ENCODE peak calls at places on chromosomes 5 and 9, in ten cellular contexts. One of them, this sample, is unnamed.

GRCh38 chr9:134707031-134707680 is 65.6 kb downstream of the COL5A1 start:
- DNase-seq in SHP77 treated with DMSO at 0.1 percent for 48 hours: no peak
- DNase-seq in chondrocyte: no peak
- DNase-seq in stimulated activated CD8-positive, alpha-beta memory T cell treated with anti-CD3 and anti-CD28 coated beads, Interleukin-4, amount 100 ng/mL, for 1 hour: no peak
- DNase-seq in T-helper 9 cell: no peak
- DNase-seq in activated CD4-positive, alpha-beta T cell treated with anti-CD3 and anti-CD28 coated beads, Interleukin-2, amount 50 U/mL, for 1 hour: no peak
- DNase-seq in stimulated activated CD4-positive, alpha-beta T cell treated with anti-CD3 and anti-CD28 coated beads, Interleukin-4, amount 100 ng/mL, for 4 hours: no peak
- DNase-seq in NCI-H1105 treated with DMSO at 0.1 percent for 48 hours: peak
- DNase-seq in mucosa of gallbladder: peak
- DNase-seq in Daoy: peak
- DNase-seq in this sample: no peak

GRCh38 chr5:8473016-8473415 is 604.1 kb downstream of the MTRR start:
- DNase-seq in stimulated activated CD4-positive, alpha-beta T cell treated with anti-CD3 and anti-CD28 coated beads, Interleukin-4, amount 100 ng/mL, for 4 hours: no peak
- DNase-seq in chondrocyte: no peak
- DNase-seq in Daoy: no peak
- DNase-seq in T-helper 9 cell: no peak
- DNase-seq in NCI-H1105 treated with DMSO at 0.1 percent for 48 hours: no peak
- DNase-seq in mucosa of gallbladder: no peak
- DNase-seq in activated CD4-positive, alpha-beta T cell treated with anti-CD3 and anti-CD28 coated beads, Interleukin-2, amount 50 U/mL, for 1 hour: no peak
- DNase-seq in SHP77 treated with DMSO at 0.1 percent for 48 hours: no peak
- DNase-seq in stimulated activated CD8-positive, alpha-beta memory T cell treated with anti-CD3 and anti-CD28 coated beads, Interleukin-4, amount 100 ng/mL, for 1 hour: no peak
- DNase-seq in this sample: no peak

GRCh38 chr5:138160706-138161105 is 17.7 kb downstream of the BRD8 start:
- DNase-seq in activated CD4-positive, alpha-beta T cell treated with anti-CD3 and anti-CD28 coated beads, Interleukin-2, amount 50 U/mL, for 1 hour: no peak
- DNase-seq in mucosa of gallbladder: no peak
- DNase-seq in NCI-H1105 treated with DMSO at 0.1 percent for 48 hours: no peak
- DNase-seq in stimulated activated CD4-positive, alpha-beta T cell treated with anti-CD3 and anti-CD28 coated beads, Interleukin-4, amount 100 ng/mL, for 4 hours: no peak
- DNase-seq in T-helper 9 cell: no peak
- DNase-seq in chondrocyte: no peak
- DNase-seq in stimulated activated CD8-positive, alpha-beta memory T cell treated with anti-CD3 and anti-CD28 coated beads, Interleukin-4, amount 100 ng/mL, for 1 hour: no peak
- DNase-seq in SHP77 treated with DMSO at 0.1 percent for 48 hours: no peak
- DNase-seq in Daoy: no peak
- DNase-seq in this sample: no peak

GRCh38 chr5:132070460-132071337 is 2.9 kb upstream of the CSF2 start:
- DNase-seq in NCI-H1105 treated with DMSO at 0.1 percent for 48 hours: no peak
- DNase-seq in Daoy: peak
- DNase-seq in mucosa of gallbladder: no peak
- DNase-seq in chondrocyte: no peak
- DNase-seq in activated CD4-positive, alpha-beta T cell treated with anti-CD3 and anti-CD28 coated beads, Interleukin-2, amount 50 U/mL, for 1 hour: no peak
- DNase-seq in stimulated activated CD8-positive, alpha-beta memory T cell treated with anti-CD3 and anti-CD28 coated beads, Interleukin-4, amount 100 ng/mL, for 1 hour: no peak
- DNase-seq in T-helper 9 cell: no peak
- DNase-seq in SHP77 treated with DMSO at 0.1 percent for 48 hours: no peak
- DNase-seq in stimulated activated CD4-positive, alpha-beta T cell treated with anti-CD3 and anti-CD28 coated beads, Interleukin-4, amount 100 ng/mL, for 4 hours: peak
- DNase-seq in this sample: no peak

GRCh38 chr5:175629231-175629630 is 28.6 kb upstream of the HRH2 start:
- DNase-seq in SHP77 treated with DMSO at 0.1 percent for 48 hours: no peak
- DNase-seq in stimulated activated CD8-positive, alpha-beta memory T cell treated with anti-CD3 and anti-CD28 coated beads, Interleukin-4, amount 100 ng/mL, for 1 hour: no peak
- DNase-seq in T-helper 9 cell: no peak
- DNase-seq in activated CD4-positive, alpha-beta T cell treated with anti-CD3 and anti-CD28 coated beads, Interleukin-2, amount 50 U/mL, for 1 hour: no peak
- DNase-seq in NCI-H1105 treated with DMSO at 0.1 percent for 48 hours: no peak
- DNase-seq in Daoy: no peak
- DNase-seq in stimulated activated CD4-positive, alpha-beta T cell treated with anti-CD3 and anti-CD28 coated beads, Interleukin-4, amount 100 ng/mL, for 4 hours: no peak
- DNase-seq in chondrocyte: no peak
- DNase-seq in mucosa of gallbladder: no peak
- DNase-seq in this sample: no peak

GRCh38 chr9:70525553-70525952 is 111.1 kb upstream of the KLF9 start:
- DNase-seq in activated CD4-positive, alpha-beta T cell treated with anti-CD3 and anti-CD28 coated beads, Interleukin-2, amount 50 U/mL, for 1 hour: no peak
- DNase-seq in stimulated activated CD4-positive, alpha-beta T cell treated with anti-CD3 and anti-CD28 coated beads, Interleukin-4, amount 100 ng/mL, for 4 hours: no peak
- DNase-seq in Daoy: no peak
- DNase-seq in T-helper 9 cell: no peak
- DNase-seq in mucosa of gallbladder: no peak
- DNase-seq in SHP77 treated with DMSO at 0.1 percent for 48 hours: no peak
- DNase-seq in NCI-H1105 treated with DMSO at 0.1 percent for 48 hours: no peak
- DNase-seq in chondrocyte: no peak
- DNase-seq in stimulated activated CD8-positive, alpha-beta memory T cell treated with anti-CD3 and anti-CD28 coated beads, Interleukin-4, amount 100 ng/mL, for 1 hour: no peak
- DNase-seq in this sample: no peak

GRCh38 chr5:56314536-56314935 is 81.4 kb upstream of the ANKRD55 start:
- DNase-seq in stimulated activated CD8-positive, alpha-beta memory T cell treated with anti-CD3 and anti-CD28 coated beads, Interleukin-4, amount 100 ng/mL, for 1 hour: no peak
- DNase-seq in chondrocyte: no peak
- DNase-seq in Daoy: peak
- DNase-seq in stimulated activated CD4-positive, alpha-beta T cell treated with anti-CD3 and anti-CD28 coated beads, Interleukin-4, amount 100 ng/mL, for 4 hours: no peak
- DNase-seq in activated CD4-positive, alpha-beta T cell treated with anti-CD3 and anti-CD28 coated beads, Interleukin-2, amount 50 U/mL, for 1 hour: peak
- DNase-seq in SHP77 treated with DMSO at 0.1 percent for 48 hours: no peak
- DNase-seq in mucosa of gallbladder: no peak
- DNase-seq in NCI-H1105 treated with DMSO at 0.1 percent for 48 hours: no peak
- DNase-seq in T-helper 9 cell: no peak
- DNase-seq in this sample: no peak

GRCh38 chr5:5751496-5751895 is 329.0 kb downstream of the ICE1 start:
- DNase-seq in Daoy: no peak
- DNase-seq in stimulated activated CD4-positive, alpha-beta T cell treated with anti-CD3 and anti-CD28 coated beads, Interleukin-4, amount 100 ng/mL, for 4 hours: no peak
- DNase-seq in stimulated activated CD8-positive, alpha-beta memory T cell treated with anti-CD3 and anti-CD28 coated beads, Interleukin-4, amount 100 ng/mL, for 1 hour: no peak
- DNase-seq in NCI-H1105 treated with DMSO at 0.1 percent for 48 hours: no peak
- DNase-seq in SHP77 treated with DMSO at 0.1 percent for 48 hours: no peak
- DNase-seq in T-helper 9 cell: no peak
- DNase-seq in activated CD4-positive, alpha-beta T cell treated with anti-CD3 and anti-CD28 coated beads, Interleukin-2, amount 50 U/mL, for 1 hour: no peak
- DNase-seq in mucosa of gallbladder: no peak
- DNase-seq in chondrocyte: no peak
- DNase-seq in this sample: no peak

GRCh38 chr5:169814522-169814921 is 165.8 kb downstream of the INSYN2B start:
- DNase-seq in T-helper 9 cell: no peak
- DNase-seq in stimulated activated CD4-positive, alpha-beta T cell treated with anti-CD3 and anti-CD28 coated beads, Interleukin-4, amount 100 ng/mL, for 4 hours: no peak
- DNase-seq in mucosa of gallbladder: no peak
- DNase-seq in NCI-H1105 treated with DMSO at 0.1 percent for 48 hours: no peak
- DNase-seq in stimulated activated CD8-positive, alpha-beta memory T cell treated with anti-CD3 and anti-CD28 coated beads, Interleukin-4, amount 100 ng/mL, for 1 hour: no peak
- DNase-seq in Daoy: no peak
- DNase-seq in chondrocyte: no peak
- DNase-seq in activated CD4-positive, alpha-beta T cell treated with anti-CD3 and anti-CD28 coated beads, Interleukin-2, amount 50 U/mL, for 1 hour: no peak
- DNase-seq in SHP77 treated with DMSO at 0.1 percent for 48 hours: no peak
- DNase-seq in this sample: no peak

GRCh38 chr9:126700903-126701819 is 87.4 kb downstream of the LMX1B start:
- DNase-seq in T-helper 9 cell: no peak
- DNase-seq in stimulated activated CD8-positive, alpha-beta memory T cell treated with anti-CD3 and anti-CD28 coated beads, Interleukin-4, amount 100 ng/mL, for 1 hour: no peak
- DNase-seq in chondrocyte: peak
- DNase-seq in stimulated activated CD4-positive, alpha-beta T cell treated with anti-CD3 and anti-CD28 coated beads, Interleukin-4, amount 100 ng/mL, for 4 hours: no peak
- DNase-seq in SHP77 treated with DMSO at 0.1 percent for 48 hours: no peak
- DNase-seq in activated CD4-positive, alpha-beta T cell treated with anti-CD3 and anti-CD28 coated beads, Interleukin-2, amount 50 U/mL, for 1 hour: no peak
- DNase-seq in NCI-H1105 treated with DMSO at 0.1 percent for 48 hours: no peak
- DNase-seq in mucosa of gallbladder: no peak
- DNase-seq in Daoy: peak
- DNase-seq in this sample: no peak

GRCh38 chr5:84623034-84623433 is 238.4 kb upstream of the EDIL3 start:
- DNase-seq in mucosa of gallbladder: no peak
- DNase-seq in chondrocyte: no peak
- DNase-seq in stimulated activated CD8-positive, alpha-beta memory T cell treated with anti-CD3 and anti-CD28 coated beads, Interleukin-4, amount 100 ng/mL, for 1 hour: no peak
- DNase-seq in Daoy: no peak
- DNase-seq in stimulated activated CD4-positive, alpha-beta T cell treated with anti-CD3 and anti-CD28 coated beads, Interleukin-4, amount 100 ng/mL, for 4 hours: no peak
- DNase-seq in SHP77 treated with DMSO at 0.1 percent for 48 hours: no peak
- DNase-seq in T-helper 9 cell: no peak
- DNase-seq in NCI-H1105 treated with DMSO at 0.1 percent for 48 hours: no peak
- DNase-seq in activated CD4-positive, alpha-beta T cell treated with anti-CD3 and anti-CD28 coated beads, Interleukin-2, amount 50 U/mL, for 1 hour: no peak
- DNase-seq in this sample: no peak

GRCh38 chr9:134568116-134568515 is 73.5 kb upstream of the COL5A1 start:
- DNase-seq in stimulated activated CD4-positive, alpha-beta T cell treated with anti-CD3 and anti-CD28 coated beads, Interleukin-4, amount 100 ng/mL, for 4 hours: no peak
- DNase-seq in activated CD4-positive, alpha-beta T cell treated with anti-CD3 and anti-CD28 coated beads, Interleukin-2, amount 50 U/mL, for 1 hour: no peak
- DNase-seq in stimulated activated CD8-positive, alpha-beta memory T cell treated with anti-CD3 and anti-CD28 coated beads, Interleukin-4, amount 100 ng/mL, for 1 hour: no peak
- DNase-seq in Daoy: no peak
- DNase-seq in chondrocyte: peak
- DNase-seq in mucosa of gallbladder: no peak
- DNase-seq in SHP77 treated with DMSO at 0.1 percent for 48 hours: no peak
- DNase-seq in T-helper 9 cell: no peak
- DNase-seq in NCI-H1105 treated with DMSO at 0.1 percent for 48 hours: no peak
- DNase-seq in this sample: no peak

GRCh38 chr9:75615284-75615683 is 275.2 kb upstream of the PCSK5 start:
- DNase-seq in T-helper 9 cell: no peak
- DNase-seq in Daoy: no peak
- DNase-seq in stimulated activated CD4-positive, alpha-beta T cell treated with anti-CD3 and anti-CD28 coated beads, Interleukin-4, amount 100 ng/mL, for 4 hours: no peak
- DNase-seq in NCI-H1105 treated with DMSO at 0.1 percent for 48 hours: peak
- DNase-seq in stimulated activated CD8-positive, alpha-beta memory T cell treated with anti-CD3 and anti-CD28 coated beads, Interleukin-4, amount 100 ng/mL, for 1 hour: no peak
- DNase-seq in chondrocyte: no peak
- DNase-seq in mucosa of gallbladder: no peak
- DNase-seq in SHP77 treated with DMSO at 0.1 percent for 48 hours: no peak
- DNase-seq in activated CD4-positive, alpha-beta T cell treated with anti-CD3 and anti-CD28 coated beads, Interleukin-2, amount 50 U/mL, for 1 hour: no peak
- DNase-seq in this sample: no peak

GRCh38 chr5:136781464-136781863 is 416.1 kb upstream of the TRPC7 start:
- DNase-seq in NCI-H1105 treated with DMSO at 0.1 percent for 48 hours: no peak
- DNase-seq in mucosa of gallbladder: no peak
- DNase-seq in SHP77 treated with DMSO at 0.1 percent for 48 hours: no peak
- DNase-seq in stimulated activated CD4-positive, alpha-beta T cell treated with anti-CD3 and anti-CD28 coated beads, Interleukin-4, amount 100 ng/mL, for 4 hours: no peak
- DNase-seq in activated CD4-positive, alpha-beta T cell treated with anti-CD3 and anti-CD28 coated beads, Interleukin-2, amount 50 U/mL, for 1 hour: no peak
- DNase-seq in Daoy: peak
- DNase-seq in T-helper 9 cell: no peak
- DNase-seq in stimulated activated CD8-positive, alpha-beta memory T cell treated with anti-CD3 and anti-CD28 coated beads, Interleukin-4, amount 100 ng/mL, for 1 hour: no peak
- DNase-seq in chondrocyte: no peak
- DNase-seq in this sample: no peak

GRCh38 chr5:90994796-90995195 is 388.3 kb downstream of the ARRDC3 start:
- DNase-seq in Daoy: no peak
- DNase-seq in mucosa of gallbladder: no peak
- DNase-seq in activated CD4-positive, alpha-beta T cell treated with anti-CD3 and anti-CD28 coated beads, Interleukin-2, amount 50 U/mL, for 1 hour: no peak
- DNase-seq in SHP77 treated with DMSO at 0.1 percent for 48 hours: no peak
- DNase-seq in NCI-H1105 treated with DMSO at 0.1 percent for 48 hours: no peak
- DNase-seq in stimulated activated CD8-positive, alpha-beta memory T cell treated with anti-CD3 and anti-CD28 coated beads, Interleukin-4, amount 100 ng/mL, for 1 hour: no peak
- DNase-seq in stimulated activated CD4-positive, alpha-beta T cell treated with anti-CD3 and anti-CD28 coated beads, Interleukin-4, amount 100 ng/mL, for 4 hours: no peak
- DNase-seq in T-helper 9 cell: no peak
- DNase-seq in chondrocyte: no peak
- DNase-seq in this sample: no peak

GRCh38 chr5:16909464-16909863 is 26.6 kb downstream of the MYO10 start:
- DNase-seq in T-helper 9 cell: no peak
- DNase-seq in NCI-H1105 treated with DMSO at 0.1 percent for 48 hours: no peak
- DNase-seq in stimulated activated CD8-positive, alpha-beta memory T cell treated with anti-CD3 and anti-CD28 coated beads, Interleukin-4, amount 100 ng/mL, for 1 hour: no peak
- DNase-seq in mucosa of gallbladder: no peak
- DNase-seq in SHP77 treated with DMSO at 0.1 percent for 48 hours: no peak
- DNase-seq in chondrocyte: no peak
- DNase-seq in activated CD4-positive, alpha-beta T cell treated with anti-CD3 and anti-CD28 coated beads, Interleukin-2, amount 50 U/mL, for 1 hour: no peak
- DNase-seq in Daoy: no peak
- DNase-seq in stimulated activated CD4-positive, alpha-beta T cell treated with anti-CD3 and anti-CD28 coated beads, Interleukin-4, amount 100 ng/mL, for 4 hours: no peak
- DNase-seq in this sample: no peak

GRCh38 chr9:78893758-78894157 is 596.8 kb downstream of the PSAT1 start:
- DNase-seq in mucosa of gallbladder: no peak
- DNase-seq in activated CD4-positive, alpha-beta T cell treated with anti-CD3 and anti-CD28 coated beads, Interleukin-2, amount 50 U/mL, for 1 hour: no peak
- DNase-seq in Daoy: no peak
- DNase-seq in stimulated activated CD8-positive, alpha-beta memory T cell treated with anti-CD3 and anti-CD28 coated beads, Interleukin-4, amount 100 ng/mL, for 1 hour: no peak
- DNase-seq in stimulated activated CD4-positive, alpha-beta T cell treated with anti-CD3 and anti-CD28 coated beads, Interleukin-4, amount 100 ng/mL, for 4 hours: no peak
- DNase-seq in chondrocyte: no peak
- DNase-seq in NCI-H1105 treated with DMSO at 0.1 percent for 48 hours: no peak
- DNase-seq in SHP77 treated with DMSO at 0.1 percent for 48 hours: no peak
- DNase-seq in T-helper 9 cell: no peak
- DNase-seq in this sample: no peak

GRCh38 chr9:95197692-95198271 is 119.7 kb downstream of the FANCC start:
- DNase-seq in stimulated activated CD8-positive, alpha-beta memory T cell treated with anti-CD3 and anti-CD28 coated beads, Interleukin-4, amount 100 ng/mL, for 1 hour: no peak
- DNase-seq in Daoy: peak
- DNase-seq in chondrocyte: no peak
- DNase-seq in stimulated activated CD4-positive, alpha-beta T cell treated with anti-CD3 and anti-CD28 coated beads, Interleukin-4, amount 100 ng/mL, for 4 hours: no peak
- DNase-seq in mucosa of gallbladder: no peak
- DNase-seq in NCI-H1105 treated with DMSO at 0.1 percent for 48 hours: peak
- DNase-seq in SHP77 treated with DMSO at 0.1 percent for 48 hours: no peak
- DNase-seq in activated CD4-positive, alpha-beta T cell treated with anti-CD3 and anti-CD28 coated beads, Interleukin-2, amount 50 U/mL, for 1 hour: no peak
- DNase-seq in T-helper 9 cell: no peak
- DNase-seq in this sample: no peak

GRCh38 chr9:138123086-138123485 is 245.5 kb downstream of the CACNA1B start:
- DNase-seq in Daoy: no peak
- DNase-seq in stimulated activated CD4-positive, alpha-beta T cell treated with anti-CD3 and anti-CD28 coated beads, Interleukin-4, amount 100 ng/mL, for 4 hours: no peak
- DNase-seq in activated CD4-positive, alpha-beta T cell treated with anti-CD3 and anti-CD28 coated beads, Interleukin-2, amount 50 U/mL, for 1 hour: no peak
- DNase-seq in NCI-H1105 treated with DMSO at 0.1 percent for 48 hours: no peak
- DNase-seq in chondrocyte: peak
- DNase-seq in T-helper 9 cell: no peak
- DNase-seq in mucosa of gallbladder: no peak
- DNase-seq in stimulated activated CD8-positive, alpha-beta memory T cell treated with anti-CD3 and anti-CD28 coated beads, Interleukin-4, amount 100 ng/mL, for 1 hour: no peak
- DNase-seq in SHP77 treated with DMSO at 0.1 percent for 48 hours: no peak
- DNase-seq in this sample: no peak

GRCh38 chr5:78985407-78986223 is 505 bp upstream of the ARSB start:
- DNase-seq in Daoy: peak
- DNase-seq in stimulated activated CD4-positive, alpha-beta T cell treated with anti-CD3 and anti-CD28 coated beads, Interleukin-4, amount 100 ng/mL, for 4 hours: peak
- DNase-seq in stimulated activated CD8-positive, alpha-beta memory T cell treated with anti-CD3 and anti-CD28 coated beads, Interleukin-4, amount 100 ng/mL, for 1 hour: peak
- DNase-seq in NCI-H1105 treated with DMSO at 0.1 percent for 48 hours: peak
- DNase-seq in activated CD4-positive, alpha-beta T cell treated with anti-CD3 and anti-CD28 coated beads, Interleukin-2, amount 50 U/mL, for 1 hour: peak
- DNase-seq in chondrocyte: no peak
- DNase-seq in T-helper 9 cell: peak
- DNase-seq in mucosa of gallbladder: peak
- DNase-seq in SHP77 treated with DMSO at 0.1 percent for 48 hours: peak
- DNase-seq in this sample: peak

GRCh38 chr5:170788626-170789304 is 5.2 kb downstream of the GABRP start:
- DNase-seq in NCI-H1105 treated with DMSO at 0.1 percent for 48 hours: no peak
- DNase-seq in activated CD4-positive, alpha-beta T cell treated with anti-CD3 and anti-CD28 coated beads, Interleukin-2, amount 50 U/mL, for 1 hour: no peak
- DNase-seq in Daoy: no peak
- DNase-seq in mucosa of gallbladder: no peak
- DNase-seq in chondrocyte: no peak
- DNase-seq in T-helper 9 cell: no peak
- DNase-seq in SHP77 treated with DMSO at 0.1 percent for 48 hours: no peak
- DNase-seq in stimulated activated CD8-positive, alpha-beta memory T cell treated with anti-CD3 and anti-CD28 coated beads, Interleukin-4, amount 100 ng/mL, for 1 hour: no peak
- DNase-seq in stimulated activated CD4-positive, alpha-beta T cell treated with anti-CD3 and anti-CD28 coated beads, Interleukin-4, amount 100 ng/mL, for 4 hours: no peak
- DNase-seq in this sample: no peak

GRCh38 chr9:29319727-29320513 is 1746.6 kb upstream of the C9orf72 start:
- DNase-seq in T-helper 9 cell: no peak
- DNase-seq in mucosa of gallbladder: no peak
- DNase-seq in SHP77 treated with DMSO at 0.1 percent for 48 hours: no peak
- DNase-seq in NCI-H1105 treated with DMSO at 0.1 percent for 48 hours: no peak
- DNase-seq in Daoy: no peak
- DNase-seq in stimulated activated CD8-positive, alpha-beta memory T cell treated with anti-CD3 and anti-CD28 coated beads, Interleukin-4, amount 100 ng/mL, for 1 hour: no peak
- DNase-seq in stimulated activated CD4-positive, alpha-beta T cell treated with anti-CD3 and anti-CD28 coated beads, Interleukin-4, amount 100 ng/mL, for 4 hours: no peak
- DNase-seq in activated CD4-positive, alpha-beta T cell treated with anti-CD3 and anti-CD28 coated beads, Interleukin-2, amount 50 U/mL, for 1 hour: no peak
- DNase-seq in chondrocyte: no peak
- DNase-seq in this sample: no peak

GRCh38 chr5:135491552-135492318 is 39.6 kb upstream of the TIFAB start:
- DNase-seq in chondrocyte: no peak
- DNase-seq in T-helper 9 cell: no peak
- DNase-seq in stimulated activated CD8-positive, alpha-beta memory T cell treated with anti-CD3 and anti-CD28 coated beads, Interleukin-4, amount 100 ng/mL, for 1 hour: no peak
- DNase-seq in stimulated activated CD4-positive, alpha-beta T cell treated with anti-CD3 and anti-CD28 coated beads, Interleukin-4, amount 100 ng/mL, for 4 hours: no peak
- DNase-seq in SHP77 treated with DMSO at 0.1 percent for 48 hours: no peak
- DNase-seq in Daoy: peak
- DNase-seq in mucosa of gallbladder: no peak
- DNase-seq in NCI-H1105 treated with DMSO at 0.1 percent for 48 hours: peak
- DNase-seq in activated CD4-positive, alpha-beta T cell treated with anti-CD3 and anti-CD28 coated beads, Interleukin-2, amount 50 U/mL, for 1 hour: no peak
- DNase-seq in this sample: no peak

GRCh38 chr9:94817291-94818195 is 91.0 kb downstream of the AOPEP start:
- DNase-seq in SHP77 treated with DMSO at 0.1 percent for 48 hours: no peak
- DNase-seq in T-helper 9 cell: no peak
- DNase-seq in stimulated activated CD8-positive, alpha-beta memory T cell treated with anti-CD3 and anti-CD28 coated beads, Interleukin-4, amount 100 ng/mL, for 1 hour: no peak
- DNase-seq in Daoy: no peak
- DNase-seq in mucosa of gallbladder: no peak
- DNase-seq in NCI-H1105 treated with DMSO at 0.1 percent for 48 hours: no peak
- DNase-seq in activated CD4-positive, alpha-beta T cell treated with anti-CD3 and anti-CD28 coated beads, Interleukin-2, amount 50 U/mL, for 1 hour: no peak
- DNase-seq in chondrocyte: no peak
- DNase-seq in stimulated activated CD4-positive, alpha-beta T cell treated with anti-CD3 and anti-CD28 coated beads, Interleukin-4, amount 100 ng/mL, for 4 hours: no peak
- DNase-seq in this sample: no peak

GRCh38 chr9:6686396-6686795 is 40.9 kb upstream of the GLDC start:
- DNase-seq in stimulated activated CD4-positive, alpha-beta T cell treated with anti-CD3 and anti-CD28 coated beads, Interleukin-4, amount 100 ng/mL, for 4 hours: no peak
- DNase-seq in activated CD4-positive, alpha-beta T cell treated with anti-CD3 and anti-CD28 coated beads, Interleukin-2, amount 50 U/mL, for 1 hour: no peak
- DNase-seq in mucosa of gallbladder: no peak
- DNase-seq in NCI-H1105 treated with DMSO at 0.1 percent for 48 hours: no peak
- DNase-seq in stimulated activated CD8-positive, alpha-beta memory T cell treated with anti-CD3 and anti-CD28 coated beads, Interleukin-4, amount 100 ng/mL, for 1 hour: no peak
- DNase-seq in Daoy: peak
- DNase-seq in SHP77 treated with DMSO at 0.1 percent for 48 hours: no peak
- DNase-seq in T-helper 9 cell: no peak
- DNase-seq in chondrocyte: no peak
- DNase-seq in this sample: no peak

GRCh38 chr9:99019523-99020331 is 76.0 kb downstream of the COL15A1 start:
- DNase-seq in stimulated activated CD4-positive, alpha-beta T cell treated with anti-CD3 and anti-CD28 coated beads, Interleukin-4, amount 100 ng/mL, for 4 hours: no peak
- DNase-seq in NCI-H1105 treated with DMSO at 0.1 percent for 48 hours: no peak
- DNase-seq in activated CD4-positive, alpha-beta T cell treated with anti-CD3 and anti-CD28 coated beads, Interleukin-2, amount 50 U/mL, for 1 hour: no peak
- DNase-seq in mucosa of gallbladder: no peak
- DNase-seq in SHP77 treated with DMSO at 0.1 percent for 48 hours: no peak
- DNase-seq in stimulated activated CD8-positive, alpha-beta memory T cell treated with anti-CD3 and anti-CD28 coated beads, Interleukin-4, amount 100 ng/mL, for 1 hour: no peak
- DNase-seq in chondrocyte: no peak
- DNase-seq in Daoy: peak
- DNase-seq in T-helper 9 cell: no peak
- DNase-seq in this sample: no peak

GRCh38 chr9:36486454-36486932 is 86.2 kb upstream of the MELK start:
- DNase-seq in NCI-H1105 treated with DMSO at 0.1 percent for 48 hours: no peak
- DNase-seq in stimulated activated CD4-positive, alpha-beta T cell treated with anti-CD3 and anti-CD28 coated beads, Interleukin-4, amount 100 ng/mL, for 4 hours: peak
- DNase-seq in Daoy: peak
- DNase-seq in stimulated activated CD8-positive, alpha-beta memory T cell treated with anti-CD3 and anti-CD28 coated beads, Interleukin-4, amount 100 ng/mL, for 1 hour: no peak
- DNase-seq in activated CD4-positive, alpha-beta T cell treated with anti-CD3 and anti-CD28 coated beads, Interleukin-2, amount 50 U/mL, for 1 hour: no peak
- DNase-seq in SHP77 treated with DMSO at 0.1 percent for 48 hours: no peak
- DNase-seq in chondrocyte: no peak
- DNase-seq in T-helper 9 cell: peak
- DNase-seq in mucosa of gallbladder: peak
- DNase-seq in this sample: no peak

GRCh38 chr9:36006541-36006940 is 30.2 kb upstream of the RECK start:
- DNase-seq in stimulated activated CD4-positive, alpha-beta T cell treated with anti-CD3 and anti-CD28 coated beads, Interleukin-4, amount 100 ng/mL, for 4 hours: no peak
- DNase-seq in stimulated activated CD8-positive, alpha-beta memory T cell treated with anti-CD3 and anti-CD28 coated beads, Interleukin-4, amount 100 ng/mL, for 1 hour: no peak
- DNase-seq in SHP77 treated with DMSO at 0.1 percent for 48 hours: no peak
- DNase-seq in Daoy: no peak
- DNase-seq in NCI-H1105 treated with DMSO at 0.1 percent for 48 hours: no peak
- DNase-seq in mucosa of gallbladder: peak
- DNase-seq in chondrocyte: no peak
- DNase-seq in T-helper 9 cell: no peak
- DNase-seq in activated CD4-positive, alpha-beta T cell treated with anti-CD3 and anti-CD28 coated beads, Interleukin-2, amount 50 U/mL, for 1 hour: no peak
- DNase-seq in this sample: no peak

This sample was measured in T-helper 17 cell.